ENCODE peak calls at places on chromosome 18, in ten cellular contexts. L is heart left ventricle; V is EL; R is NCI-H1694 treated with DMSO at 0.1 percent for 48 hours; I is SK-MEL-5; E is stimulated activated naive B cell treated with anti-CD40 and anti-IgM and Interleukin-4, amounts not matched to agents 10 μg/mL and 1 μg/mL and 100 μg/mL, for 72 hours; T is GM13976; Y is Right ventricle myocardium superior; A is CD8-positive, alpha-beta memory T cell; H is HT-29. N is an unnamed sample.

GRCh38 chr18:65725421-65726050 is 25.3 kb upstream of the CDH7 start:
- DNase-seq in L (no peak), V (no peak), R (peak), I (peak), E (no peak), T (peak), Y (no peak), A (no peak), H (peak), N (peak)

GRCh38 chr18:24026457-24026856 is 11.9 kb downstream of the TTC39C start:
- DNase-seq in L (no peak), V (no peak), R (no peak), I (no peak), E (no peak), T (no peak), Y (no peak), A (no peak), H (peak), N (no peak)

GRCh38 chr18:77762632-77763031 is 513.0 kb downstream of the GALR1 start:
- DNase-seq in L (no peak), V (no peak), R (no peak), I (no peak), E (no peak), T (no peak), Y (no peak), A (no peak), H (no peak), N (no peak)

GRCh38 chr18:52950153-52950552 is 610.2 kb downstream of the DCC start:
- DNase-seq in L (no peak), V (no peak), R (no peak), I (no peak), E (no peak), T (no peak), Y (no peak), A (no peak), H (no peak), N (no peak)

GRCh38 chr18:13290856-13291271 is 72.3 kb downstream of the LDLRAD4 start:
- DNase-seq in L (no peak), V (no peak), R (no peak), I (no peak), E (no peak), T (no peak), Y (no peak), A (peak), H (no peak), N (peak)

GRCh38 chr18:13810950-13811485 is 12.9 kb upstream of the MC5R start:
- DNase-seq in L (no peak), V (no peak), R (no peak), I (peak), E (no peak), T (no peak), Y (no peak), A (no peak), H (no peak), N (no peak)

GRCh38 chr18:62457830-62458229 is 65.0 kb upstream of the ZCCHC2 start:
- DNase-seq in L (no peak), V (no peak), R (no peak), I (peak), E (no peak), T (no peak), Y (no peak), A (no peak), H (no peak), N (no peak)

GRCh38 chr18:63368611-63369010 is 1.6 kb upstream of the KDSR start:
- DNase-seq in L (no peak), V (no peak), R (no peak), I (no peak), E (no peak), T (no peak), Y (no peak), A (no peak), H (no peak), N (no peak)

GRCh38 chr18:5073026-5073944 is 123.8 kb downstream of the AKAIN1 start:
- DNase-seq in L (no peak), V (peak), R (peak), I (peak), E (no peak), T (peak), Y (no peak), A (no peak), H (peak), N (peak)

GRCh38 chr18:24341361-24341760 is 56.3 kb downstream of the OSBPL1A start:
- DNase-seq in L (no peak), V (peak), R (no peak), I (no peak), E (no peak), T (no peak), Y (no peak), A (no peak), H (no peak), N (no peak)

GRCh38 chr18:59593291-59593717 is 103.9 kb downstream of the CCBE1 start:
- DNase-seq in L (no peak), V (peak), R (no peak), I (no peak), E (no peak), T (no peak), Y (no peak), A (no peak), H (no peak), N (no peak)

GRCh38 chr18:13382990-13383821 is 164.6 kb downstream of the LDLRAD4 start:
- DNase-seq in L (no peak), V (no peak), R (no peak), I (no peak), E (no peak), T (no peak), Y (no peak), A (no peak), H (no peak), N (no peak)

GRCh38 chr18:33841221-33841967 is 263.4 kb downstream of the ASXL3 start:
- DNase-seq in L (no peak), V (no peak), R (no peak), I (no peak), E (no peak), T (no peak), Y (no peak), A (no peak), H (no peak), N (no peak)

GRCh38 chr18:23136326-23137092 is 1.2 kb downstream of the CABLES1 start:
- DNase-seq in L (peak), V (peak), R (no peak), I (peak), E (peak), T (peak), Y (peak), A (no peak), H (peak), N (no peak)

GRCh38 chr18:79905389-79905911 is 46.0 kb downstream of the SLC66A2 start:
- DNase-seq in L (peak), V (no peak), R (no peak), I (no peak), E (no peak), T (no peak), Y (peak), A (no peak), H (no peak), N (no peak)

GRCh38 chr18:10301831-10302483 is 152.5 kb upstream of the APCDD1 start:
- DNase-seq in L (no peak), V (no peak), R (peak), I (no peak), E (no peak), T (no peak), Y (no peak), A (no peak), H (no peak), N (no peak)

GRCh38 chr18:12908706-12909105 is 24.7 kb upstream of the PTPN2 start:
- DNase-seq in L (no peak), V (no peak), R (no peak), I (no peak), E (no peak), T (no peak), Y (no peak), A (no peak), H (no peak), N (no peak)

GRCh38 chr18:477565-477964 is 22.9 kb downstream of the COLEC12 start:
- DNase-seq in L (no peak), V (no peak), R (no peak), I (peak), E (no peak), T (peak), Y (no peak), A (no peak), H (peak), N (no peak)

GRCh38 chr18:3493501-3494244 is 43.7 kb downstream of the TGIF1 start:
- DNase-seq in L (no peak), V (no peak), R (no peak), I (peak), E (no peak), T (no peak), Y (no peak), A (no peak), H (no peak), N (peak)

GRCh38 chr18:79121746-79122474 is 52.7 kb downstream of the ATP9B start:
- DNase-seq in L (no peak), V (no peak), R (no peak), I (no peak), E (no peak), T (no peak), Y (no peak), A (no peak), H (no peak), N (no peak)

GRCh38 chr18:49893036-49893435 is 79.7 kb upstream of the ACAA2 start:
- DNase-seq in L (no peak), V (no peak), R (no peak), I (no peak), E (no peak), T (no peak), Y (no peak), A (no peak), H (no peak), N (no peak)

GRCh38 chr18:34913837-34914755 is 127.1 kb upstream of the MAPRE2 start:
- DNase-seq in L (no peak), V (peak), R (no peak), I (peak), E (no peak), T (no peak), Y (no peak), A (no peak), H (no peak), N (no peak)

GRCh38 chr18:56645415-56646016 is 5.6 kb upstream of the WDR7 start:
- DNase-seq in L (no peak), V (no peak), R (peak), I (peak), E (no peak), T (no peak), Y (no peak), A (peak), H (peak), N (no peak)

GRCh38 chr18:76587147-76587885 is 92.3 kb upstream of the ZNF516 start:
- DNase-seq in L (no peak), V (no peak), R (no peak), I (no peak), E (no peak), T (no peak), Y (no peak), A (no peak), H (no peak), N (no peak)

GRCh38 chr18:46946656-46947282 is 29.4 kb downstream of the KATNAL2 start:
- DNase-seq in L (peak), V (peak), R (peak), I (no peak), E (peak), T (peak), Y (peak), A (peak), H (no peak), N (peak)

GRCh38 chr18:24322594-24323136 is 75.0 kb downstream of the OSBPL1A start:
- DNase-seq in L (no peak), V (peak), R (no peak), I (peak), E (no peak), T (no peak), Y (no peak), A (no peak), H (no peak), N (no peak)

GRCh38 chr18:63099848-63100625 is 219.5 kb downstream of the BCL2 start:
- DNase-seq in L (peak), V (no peak), R (no peak), I (no peak), E (no peak), T (peak), Y (peak), A (no peak), H (peak), N (no peak)

GRCh38 chr18:65124633-65125032 is 626.2 kb upstream of the CDH7 start:
- DNase-seq in L (no peak), V (no peak), R (no peak), I (no peak), E (no peak), T (no peak), Y (no peak), A (no peak), H (peak), N (no peak)

GRCh38 chr18:51391731-51392130 is 194.2 kb upstream of the MEX3C start:
- DNase-seq in L (no peak), V (no peak), R (no peak), I (peak), E (no peak), T (no peak), Y (no peak), A (no peak), H (no peak), N (no peak)

GRCh38 chr18:36187826-36188721 is 777 bp downstream of the MOCOS start:
- DNase-seq in L (no peak), V (peak), R (no peak), I (no peak), E (no peak), T (peak), Y (no peak), A (no peak), H (peak), N (no peak)

GRCh38 chr18:12420831-12421421 is 13.2 kb downstream of the PRELID3A start:
- DNase-seq in L (no peak), V (no peak), R (peak), I (no peak), E (peak), T (peak), Y (no peak), A (no peak), H (no peak), N (peak)

GRCh38 chr18:8800445-8800844 is 95.1 kb downstream of the MTCL1 start:
- DNase-seq in L (no peak), V (peak), R (no peak), I (no peak), E (no peak), T (no peak), Y (no peak), A (no peak), H (no peak), N (no peak)

GRCh38 chr18:61820842-61821241 is 72.0 kb downstream of the RNF152 start:
- DNase-seq in L (no peak), V (peak), R (no peak), I (peak), E (no peak), T (no peak), Y (no peak), A (no peak), H (no peak), N (no peak)

GRCh38 chr18:35141567-35142269 is 99.1 kb upstream of the ZNF397 start:
- DNase-seq in L (no peak), V (no peak), R (no peak), I (no peak), E (no peak), T (no peak), Y (no peak), A (no peak), H (no peak), N (no peak)

GRCh38 chr18:33584845-33585775 is 7.1 kb downstream of the ASXL3 start:
- DNase-seq in L (peak), V (no peak), R (no peak), I (no peak), E (no peak), T (no peak), Y (no peak), A (no peak), H (no peak), N (no peak)